ENCODE peak calls at places on chromosomes 16 and 17, in ten cellular contexts. R is dorsolateral prefrontal cortex, V is K562, A is HCT116, N is mammary epithelial cell, F is mucosa of descending colon, J is keratinocyte, G is fibroblast of pulmonary artery, S is cardiac fibroblast, O is fibroblast of the aortic adventitia. D is an unnamed sample.

GRCh38 chr17:2173005-2173404 is 118.1 kb downstream of the HIC1 start:
- DNase-seq in R (no peak), G (peak), N (no peak), O (peak), F (no peak), V (no peak), S (peak), A (no peak), J (no peak), D (peak)

GRCh38 chr16:3980311-3981111 is 100.0 kb upstream of the CREBBP start:
- DNase-seq in G (peak), V (no peak), J (no peak), S (peak), O (peak), A (no peak), R (no peak), N (no peak), F (no peak), D (peak)

GRCh38 chr16:642189-643049 is 791 bp downstream of the MCRIP2 start:
- DNase-seq in V (peak), F (peak), G (no peak), R (no peak), J (no peak), S (peak), A (no peak), N (no peak), O (no peak), D (peak)

GRCh38 chr17:27540300-27541105 is 84.3 kb downstream of the KSR1 start:
- DNase-seq in G (peak), F (peak), A (no peak), J (no peak), R (peak), V (no peak), S (peak), O (peak), N (peak), D (peak)

GRCh38 chr17:47218896-47219430 is 9.8 kb downstream of the MYL4 start:
- DNase-seq in F (no peak), G (no peak), A (no peak), O (no peak), S (no peak), R (no peak), N (no peak), V (peak), J (no peak), D (no peak)

GRCh38 chr17:66625321-66625767 is 209.6 kb upstream of the CACNG5 start:
- DNase-seq in V (peak), O (peak), A (peak), F (no peak), N (peak), J (no peak), S (peak), R (no peak), G (peak), D (no peak)

GRCh38 chr16:10619271-10619849 is 39.0 kb upstream of the EMP2 start:
- DNase-seq in O (no peak), G (no peak), N (peak), S (no peak), V (peak), J (no peak), R (peak), F (peak), A (no peak), D (no peak)

GRCh38 chr16:25065899-25066298 is 45.6 kb upstream of the LCMT1 start:
- DNase-seq in V (peak), F (peak), R (no peak), J (no peak), S (no peak), N (no peak), O (no peak), A (no peak), G (no peak), D (no peak)

GRCh38 chr17:80678621-80679020 is 134.0 kb downstream of the RPTOR start:
- DNase-seq in F (no peak), V (peak), A (no peak), R (peak), N (no peak), G (peak), S (peak), J (no peak), O (peak), D (peak)

GRCh38 chr17:38512473-38513058 is 84.3 kb downstream of the ARHGAP23 start:
- DNase-seq in N (no peak), O (no peak), A (no peak), F (no peak), G (no peak), S (no peak), R (no peak), V (no peak), J (no peak), D (peak)

GRCh38 chr16:50657251-50657650 is 23.9 kb downstream of the SNX20 start:
- DNase-seq in O (peak), R (no peak), S (no peak), V (no peak), G (no peak), A (no peak), N (no peak), F (no peak), J (no peak), D (no peak)

GRCh38 chr17:50129303-50129945 is 536 bp downstream of the SAMD14 start:
- DNase-seq in J (no peak), V (no peak), S (peak), O (no peak), R (no peak), A (no peak), N (no peak), G (peak), F (no peak), D (peak)

GRCh38 chr17:82752371-82753200 is 721 bp downstream of the TBCD start:
- DNase-seq in V (peak), R (no peak), N (peak), J (no peak), O (peak), S (peak), G (no peak), F (no peak), A (no peak), D (peak)

GRCh38 chr17:61486135-61487120 is 34.2 kb downstream of the TBX4 start:
- DNase-seq in N (no peak), J (no peak), R (no peak), A (no peak), O (no peak), G (no peak), S (no peak), F (no peak), V (no peak), D (peak)

GRCh38 chr17:35368086-35368824 is 5.2 kb downstream of the SLFN11 start:
- DNase-seq in F (peak), O (peak), N (no peak), G (peak), R (no peak), J (no peak), A (no peak), V (no peak), S (no peak), D (no peak)

GRCh38 chr17:913207-913606 is 66.4 kb downstream of the NXN start:
- DNase-seq in J (no peak), S (no peak), V (no peak), R (no peak), G (no peak), A (no peak), N (no peak), O (no peak), F (no peak), D (peak)

GRCh38 chr17:32487460-32488176 is 825 bp downstream of the CDK5R1 start:
- DNase-seq in O (no peak), S (peak), J (no peak), F (no peak), R (no peak), G (no peak), N (no peak), V (peak), A (no peak), D (peak)

GRCh38 chr17:78687944-78688343 is 94.1 kb downstream of the CYTH1 start:
- DNase-seq in N (no peak), G (no peak), V (no peak), A (no peak), S (no peak), F (no peak), R (no peak), J (no peak), O (no peak), D (no peak)

GRCh38 chr17:65022751-65023421 is 33.7 kb downstream of the GNA13 start:
- DNase-seq in V (no peak), F (no peak), O (peak), J (peak), G (peak), S (peak), A (peak), R (no peak), N (peak), D (peak)

GRCh38 chr16:58346831-58347371 is 45.4 kb upstream of the GINS3 start:
- DNase-seq in V (no peak), J (no peak), S (no peak), N (no peak), F (no peak), A (no peak), R (no peak), O (no peak), G (no peak), D (no peak)

GRCh38 chr16:79589495-79590134 is 10.9 kb downstream of the MAF start:
- DNase-seq in F (no peak), O (no peak), G (no peak), S (no peak), R (no peak), J (no peak), N (no peak), V (no peak), A (no peak), D (no peak)

GRCh38 chr17:79836952-79837887 is 2.0 kb downstream of the CBX4 start:
- DNase-seq in O (peak), R (no peak), N (peak), S (peak), A (peak), J (no peak), F (peak), G (peak), V (peak), D (peak)

GRCh38 chr17:44204453-44204882 is 4.8 kb upstream of the ATXN7L3 start:
- DNase-seq in V (peak), S (peak), N (peak), G (peak), A (no peak), O (peak), R (no peak), F (no peak), J (no peak), D (peak)

GRCh38 chr17:44061446-44061845 is 5.0 kb downstream of the LSM12 start:
- DNase-seq in J (no peak), S (peak), O (peak), A (no peak), R (no peak), N (no peak), F (no peak), V (no peak), G (no peak), D (no peak)

GRCh38 chr16:16019488-16019887 is 70.1 kb downstream of the ABCC1 start:
- DNase-seq in S (peak), O (peak), F (no peak), N (peak), R (no peak), A (peak), V (no peak), G (peak), J (no peak), D (peak)
- H3K4me3 ChIP-seq in S (no peak), O (no peak), F (no peak), N (no peak), R (no peak), A (peak), V (no peak), G (no peak), J (no peak), D (no peak)

DNA sequence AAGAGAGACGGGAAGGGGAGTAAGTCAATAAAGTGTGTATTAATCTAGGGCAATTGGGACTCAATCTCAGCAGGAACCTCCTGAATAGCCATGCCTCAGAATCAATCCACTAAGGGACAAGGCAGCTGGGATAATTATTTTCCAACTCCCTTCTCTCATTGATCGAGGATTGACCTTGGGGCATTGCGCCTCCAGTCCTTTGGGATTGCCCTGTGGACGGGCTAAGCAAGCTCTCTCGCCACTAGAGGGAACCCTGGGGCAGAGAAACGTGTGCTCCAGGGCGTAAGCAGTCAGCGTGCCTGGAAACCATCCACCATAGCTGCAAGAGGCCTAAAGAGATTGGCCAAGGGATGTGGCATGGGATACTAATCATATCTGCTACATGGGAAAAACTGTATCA is 53.9 kb upstream of the ERCC4 start:
- DNase-seq in A (peak), J (no peak), F (peak), G (peak), N (peak), O (peak), R (no peak), V (peak), S (peak), D (peak)
- TF ChIP-seq CTCF in A (peak), J (peak), F (peak), G (peak), N (peak), O (peak), R (peak), V (peak), S (peak), D (peak)

GRCh38 chr16:24035127-24035842 is 199.5 kb downstream of the PRKCB start:
- DNase-seq in O (no peak), N (no peak), J (no peak), G (no peak), V (peak), F (peak), A (no peak), R (no peak), S (no peak), D (no peak)
- H3K4me3 ChIP-seq in O (no peak), N (no peak), J (no peak), G (no peak), V (no peak), F (no peak), A (no peak), R (no peak), S (no peak), D (no peak)

DNA sequence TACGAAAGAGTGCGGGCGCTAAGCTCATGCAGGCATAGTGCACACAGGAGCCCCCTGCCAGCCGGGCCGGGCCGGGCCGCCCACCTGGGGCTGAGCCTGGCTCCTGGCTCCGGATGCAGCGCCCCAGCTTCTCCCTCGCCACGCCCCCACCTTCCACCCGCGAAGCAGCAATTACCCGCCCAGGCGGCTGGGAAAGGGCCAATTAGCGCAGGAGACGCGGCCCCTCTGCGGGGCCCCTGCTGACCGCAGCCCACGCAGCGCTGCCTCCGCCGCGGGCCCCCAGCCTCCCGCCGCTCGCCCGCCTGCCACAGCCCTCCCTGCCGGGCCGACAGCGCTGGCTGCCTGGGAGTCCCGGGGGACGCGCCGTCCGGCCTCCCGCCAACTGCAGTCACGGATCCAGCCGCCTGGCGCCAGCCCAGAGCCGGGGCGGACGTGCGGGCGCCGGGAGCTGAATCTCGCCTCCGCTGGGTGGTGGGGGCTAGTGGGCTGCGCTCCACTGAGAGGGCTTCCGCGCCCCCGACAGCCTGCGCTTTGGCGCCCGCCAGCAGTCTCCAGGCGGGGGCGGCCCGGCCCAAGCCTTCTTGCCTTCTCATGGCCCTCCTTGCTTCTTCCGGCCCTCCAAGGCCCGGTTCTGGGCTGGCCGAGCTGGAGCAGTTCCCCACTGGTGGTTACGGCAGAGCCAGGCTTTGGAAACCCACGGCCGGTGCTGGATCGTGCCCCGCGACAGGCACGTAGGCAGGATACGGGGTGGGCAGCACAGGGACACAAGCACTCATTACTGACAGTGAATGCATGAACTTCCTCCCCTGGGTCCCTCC is 14.9 kb upstream of the CBFB start:
- DNase-seq in G (peak), F (peak), S (peak), V (peak), R (peak), N (no peak), O (peak), A (no peak), J (no peak), D (peak)
- TF ChIP-seq CTCF in G (no peak), F (no peak), S (no peak), V (peak), R (no peak), N (peak), O (peak), A (no peak), J (peak), D (peak)

GRCh38 chr16:53216798-53217197 is 162.0 kb downstream of the CHD9 start:
- DNase-seq in V (peak), R (no peak), O (no peak), A (no peak), F (no peak), N (no peak), G (no peak), J (no peak), S (no peak), D (no peak)

GRCh38 chr16:53209489-53209888 is 154.7 kb downstream of the CHD9 start:
- DNase-seq in G (no peak), V (peak), S (no peak), J (no peak), R (no peak), F (no peak), N (no peak), A (no peak), O (no peak), D (no peak)

GRCh38 chr16:53211253-53211652 is 156.5 kb downstream of the CHD9 start:
- DNase-seq in G (no peak), S (no peak), R (no peak), V (no peak), F (no peak), O (no peak), J (no peak), N (no peak), A (no peak), D (no peak)

GRCh38 chr16:53212899-53213235 is 158.1 kb downstream of the CHD9 start:
- DNase-seq in N (no peak), R (no peak), J (no peak), F (no peak), V (no peak), S (peak), O (no peak), G (no peak), A (no peak), D (no peak)

GRCh38 chr16:53213542-53213941 is 158.8 kb downstream of the CHD9 start:
- DNase-seq in G (no peak), N (no peak), J (no peak), O (no peak), F (no peak), V (no peak), R (no peak), S (no peak), A (no peak), D (no peak)
- H3K4me3 ChIP-seq in G (no peak), N (no peak), J (no peak), O (no peak), F (no peak), V (no peak), R (peak), S (no peak), A (no peak), D (no peak)

DNA sequence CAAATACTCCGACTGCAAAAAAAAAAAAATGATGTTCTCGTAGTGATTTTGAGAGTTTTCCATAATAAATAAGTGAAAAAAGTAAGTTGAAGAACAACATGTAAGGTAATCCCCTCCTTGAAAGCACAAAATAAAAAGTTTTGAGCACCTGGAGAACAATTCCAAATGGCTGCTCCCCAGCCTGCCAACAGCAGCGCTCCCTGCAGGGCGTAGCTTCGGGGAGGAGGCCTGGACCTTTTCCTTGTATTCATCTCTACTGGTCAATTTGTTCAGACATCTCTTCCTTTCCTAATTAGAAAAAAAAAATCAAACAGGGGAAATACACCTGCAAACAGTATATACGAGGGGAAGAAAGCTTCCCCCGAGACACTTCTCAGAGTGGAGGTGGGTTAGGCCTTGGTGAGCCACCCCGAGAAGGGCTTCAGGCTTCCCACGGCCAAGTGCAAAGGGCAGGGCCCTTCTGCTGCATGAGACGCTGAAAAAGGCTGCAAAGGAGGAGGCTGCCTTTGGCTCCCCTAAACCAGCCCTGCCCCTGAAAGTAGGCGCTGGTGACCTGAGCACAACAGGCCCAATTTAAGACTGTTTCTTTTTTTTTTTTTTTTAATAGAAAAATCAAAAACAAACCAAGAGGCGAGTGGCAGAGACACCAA is 193.2 kb upstream of the FOXF1 start:
- DNase-seq in J (no peak), O (no peak), F (no peak), G (no peak), A (no peak), S (no peak), R (no peak), N (no peak), V (no peak), D (no peak)
- TF ChIP-seq CTCF in J (no peak), O (no peak), F (no peak), G (no peak), A (no peak), S (no peak), R (no peak), N (no peak), V (peak), D (no peak)

GRCh38 chr16:89815639-89816348 is 653 bp downstream of the FANCA start:
- DNase-seq in A (no peak), N (no peak), R (no peak), V (peak), J (no peak), O (no peak), G (no peak), F (no peak), S (no peak), D (peak)
- H3K4me3 ChIP-seq in A (peak), N (peak), R (peak), V (peak), J (peak), O (peak), G (peak), F (peak), S (peak), D (peak)

DNA sequence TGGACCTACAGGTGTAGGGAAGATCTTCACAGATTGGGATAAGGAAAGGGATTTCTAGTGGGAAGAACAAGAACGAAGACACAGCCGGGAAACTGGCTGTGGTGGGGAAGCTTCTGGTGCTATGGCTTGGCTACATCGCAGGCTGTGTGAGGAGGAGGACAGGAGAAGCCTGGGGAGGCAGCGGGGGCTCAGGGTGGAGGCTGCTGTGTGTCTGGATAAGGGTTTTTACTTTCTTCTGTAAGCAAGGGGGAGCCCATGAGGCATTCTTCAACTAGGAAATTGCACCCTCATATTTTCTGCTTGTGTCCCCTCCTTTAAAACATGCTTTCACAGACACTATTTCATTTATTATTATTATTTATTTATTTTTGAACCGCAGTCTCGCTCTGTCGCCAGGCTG is 2.9 kb upstream of the RHBDF2 start:
- DNase-seq in O (no peak), G (no peak), N (no peak), V (peak), A (no peak), F (no peak), R (no peak), J (no peak), S (no peak), D (no peak)
- TF ChIP-seq CTCF in O (no peak), G (peak), N (peak), V (peak), A (no peak), F (no peak), R (no peak), J (no peak), S (peak), D (peak)

D was measured in foreskin fibroblast.